ENCODE peak calls at places on chromosomes 4 and X, in seven cellular contexts. M is HEK293T; W is D341Med; D is activated T-cell treated with anti-CD3 and anti-CD28 coated beads, Interleukin-2, amount 50 U/mL, for 48 hours; T is NCI-H187 treated with DMSO at 0.1 percent for 48 hours; Y is activated CD4-positive, alpha-beta T cell treated with anti-CD3 and anti-CD28 coated beads, Interleukin-2, amount 50 U/mL, for 1 hour; S is amniotic stem cell. P is an unnamed sample.

GRCh38 chr4:151484396-151485102 is 75.6 kb downstream of the FHIP1A start:
- DNase-seq in M (no peak), W (no peak), D (no peak), T (no peak), Y (no peak), S (peak), P (peak)

GRCh38 chrX:17635231-17635630 is 102.1 kb upstream of the SCML1 start:
- DNase-seq in M (peak), W (peak), D (no peak), T (peak), Y (no peak), S (no peak), P (peak)

GRCh38 chr4:25098964-25099843 is 61.0 kb downstream of the SEPSECS start:
- DNase-seq in M (no peak), W (peak), D (no peak), T (no peak), Y (no peak), S (peak), P (peak)

GRCh38 chr4:6894528-6895498 is 14.8 kb upstream of the TBC1D14 start:
- DNase-seq in M (no peak), W (no peak), D (no peak), T (no peak), Y (no peak), S (no peak), P (no peak)

GRCh38 chr4:76074468-76074867 is at the start of gene ART3:
- DNase-seq in M (no peak), W (no peak), D (no peak), T (no peak), Y (no peak), S (no peak), P (no peak)

GRCh38 chrX:16989750-16990149 is 43.3 kb downstream of the REPS2 start:
- DNase-seq in M (no peak), W (no peak), D (no peak), T (no peak), Y (no peak), S (no peak), P (no peak)

GRCh38 chrX:20217279-20217678 is 49.4 kb downstream of the RPS6KA3 start:
- DNase-seq in M (no peak), W (no peak), D (no peak), T (no peak), Y (no peak), S (peak), P (peak)

GRCh38 chr4:1629704-1630093 is 54.4 kb downstream of the FAM53A start:
- DNase-seq in M (no peak), W (no peak), D (no peak), T (no peak), Y (no peak), S (no peak), P (no peak)

GRCh38 chr4:89762311-89762710 is 74.7 kb downstream of the SNCA start:
- DNase-seq in M (no peak), W (no peak), D (no peak), T (no peak), Y (no peak), S (no peak), P (no peak)

GRCh38 chr4:93688978-93689377 is 139.6 kb upstream of the ATOH1 start:
- DNase-seq in M (no peak), W (no peak), D (no peak), T (no peak), Y (no peak), S (no peak), P (no peak)

GRCh38 chr4:128810331-128810870 is 901 bp downstream of the JADE1 start:
- DNase-seq in M (peak), W (peak), D (peak), T (peak), Y (no peak), S (no peak), P (no peak)

GRCh38 chr4:140719693-140720092 is 36.5 kb downstream of the TBC1D9 start:
- DNase-seq in M (no peak), W (no peak), D (no peak), T (no peak), Y (no peak), S (no peak), P (no peak)